ENCODE peak calls at places on chromosome 1, in seven cellular contexts. E is H9, S is neuronal stem cell, V is mesendoderm, F is IMR-90, Q is H1, C is trophoblast cell. J is an unnamed sample.

GRCh38 chr1:156853761-156854160 is 5.2 kb downstream of the INSRR start:
- DNase-seq in E (no peak), S (no peak), V (no peak), F (no peak), Q (no peak), C (no peak), J (no peak)

GRCh38 chr1:67285780-67286488 is 21.7 kb upstream of the IL12RB2 start:
- DNase-seq in E (no peak), S (no peak), V (no peak), F (no peak), Q (no peak), C (no peak), J (no peak)

GRCh38 chr1:209434066-209434465 is 149.4 kb upstream of the CAMK1G start:
- DNase-seq in E (no peak), S (no peak), V (peak), F (no peak), Q (no peak), C (no peak), J (no peak)

GRCh38 chr1:177890459-177890858 is 79.4 kb downstream of the SEC16B start:
- DNase-seq in E (no peak), S (no peak), V (no peak), F (no peak), Q (no peak), C (no peak), J (no peak)

GRCh38 chr1:92538048-92538412 is 51.3 kb upstream of the GFI1 start:
- DNase-seq in E (no peak), S (no peak), V (no peak), F (peak), Q (no peak), C (no peak), J (peak)

GRCh38 chr1:147504801-147505303 is 36.4 kb upstream of the BCL9 start:
- DNase-seq in E (peak), S (peak), V (peak), F (peak), Q (no peak), C (peak), J (peak)

GRCh38 chr1:10402729-10403274 is 3.9 kb downstream of the PGD start:
- DNase-seq in E (no peak), S (no peak), V (no peak), F (peak), Q (no peak), C (no peak), J (peak)

GRCh38 chr1:105516068-105516467 is 1540.4 kb upstream of the PRMT6 start:
- DNase-seq in E (no peak), S (no peak), V (no peak), F (no peak), Q (no peak), C (no peak), J (no peak)

GRCh38 chr1:110874303-110875215 is 1.6 kb downstream of the CD53 start:
- DNase-seq in E (no peak), S (no peak), V (no peak), F (no peak), Q (no peak), C (no peak), J (no peak)

GRCh38 chr1:19633106-19633505 is 11.0 kb upstream of the NBL1 start:
- DNase-seq in E (no peak), S (no peak), V (no peak), F (no peak), Q (no peak), C (no peak), J (no peak)

GRCh38 chr1:111442457-111442856 is 6.6 kb downstream of the WDR77 start:
- DNase-seq in E (no peak), S (no peak), V (no peak), F (no peak), Q (no peak), C (no peak), J (no peak)

GRCh38 chr1:43217747-43218146 is 45.6 kb downstream of the CFAP57 start:
- DNase-seq in E (no peak), S (no peak), V (no peak), F (no peak), Q (no peak), C (no peak), J (no peak)

DNA sequence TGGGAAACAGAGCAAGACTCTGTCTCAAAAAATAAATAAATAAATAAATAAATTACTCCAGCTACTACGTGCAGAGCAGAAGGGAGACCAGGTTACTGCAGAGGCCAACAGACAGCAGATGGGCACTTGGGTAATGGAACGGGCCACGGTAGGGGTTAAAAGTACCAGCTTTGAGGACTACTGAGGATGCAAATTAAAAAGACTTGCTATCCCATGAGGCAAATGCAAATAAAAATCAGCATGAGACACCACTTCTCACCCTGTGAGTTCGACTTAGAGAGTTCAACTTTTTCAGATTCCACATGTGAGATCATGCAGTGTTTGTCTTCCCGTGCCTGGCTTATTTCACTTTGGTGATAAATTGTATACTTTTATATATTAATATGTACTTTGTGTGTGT is 6.6 kb downstream of the SLC2A5 start:
- DNase-seq in E (no peak), S (no peak), V (no peak), F (no peak), Q (no peak), C (no peak), J (no peak)
- H3K9ac ChIP-seq in E (no peak), S (no peak), V (no peak), F (no peak), Q (no peak), C (no peak), J (no peak)

DNA sequence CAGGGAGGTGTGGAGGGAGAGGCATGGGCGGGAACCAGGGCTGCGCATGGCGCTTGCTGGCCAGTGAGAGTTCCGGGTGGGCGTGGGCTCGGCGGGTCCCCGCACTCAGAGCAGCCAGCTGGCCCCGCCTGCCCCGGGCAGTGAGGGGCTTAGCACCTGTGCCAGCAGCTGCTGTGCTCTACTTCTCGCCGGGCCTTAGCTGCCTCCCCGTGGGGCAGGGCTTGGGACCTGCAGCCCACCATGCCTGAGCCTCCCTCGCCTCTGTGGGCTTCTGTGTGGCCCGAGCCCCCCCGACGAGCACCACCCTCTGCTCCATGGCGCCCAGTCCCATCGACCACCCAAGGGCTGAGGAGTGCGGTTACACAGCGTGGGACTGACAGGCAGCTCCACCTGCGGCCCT is 38.6 kb upstream of the WARS2 start:
- DNase-seq in E (no peak), S (no peak), V (no peak), F (no peak), Q (no peak), C (no peak), J (no peak)
- H2BK120ac ChIP-seq in E (no peak), S (no peak), V (no peak), F (no peak), Q (no peak), C (no peak), J (no peak)

GRCh38 chr1:99527078-99527477 is 118.8 kb upstream of the PALMD start:
- DNase-seq in E (no peak), S (no peak), V (peak), F (peak), Q (no peak), C (peak), J (peak)
- H3K4me2 ChIP-seq in E (no peak), S (no peak), V (no peak), F (no peak), Q (no peak), C (no peak), J (no peak)

GRCh38 chr1:150619576-150620509 is 9.6 kb downstream of the ENSA start:
- DNase-seq in E (no peak), S (no peak), V (peak), F (peak), Q (no peak), C (no peak), J (peak)
- H3K9ac ChIP-seq in E (no peak), S (no peak), V (no peak), F (no peak), Q (no peak), C (no peak), J (peak)

DNA sequence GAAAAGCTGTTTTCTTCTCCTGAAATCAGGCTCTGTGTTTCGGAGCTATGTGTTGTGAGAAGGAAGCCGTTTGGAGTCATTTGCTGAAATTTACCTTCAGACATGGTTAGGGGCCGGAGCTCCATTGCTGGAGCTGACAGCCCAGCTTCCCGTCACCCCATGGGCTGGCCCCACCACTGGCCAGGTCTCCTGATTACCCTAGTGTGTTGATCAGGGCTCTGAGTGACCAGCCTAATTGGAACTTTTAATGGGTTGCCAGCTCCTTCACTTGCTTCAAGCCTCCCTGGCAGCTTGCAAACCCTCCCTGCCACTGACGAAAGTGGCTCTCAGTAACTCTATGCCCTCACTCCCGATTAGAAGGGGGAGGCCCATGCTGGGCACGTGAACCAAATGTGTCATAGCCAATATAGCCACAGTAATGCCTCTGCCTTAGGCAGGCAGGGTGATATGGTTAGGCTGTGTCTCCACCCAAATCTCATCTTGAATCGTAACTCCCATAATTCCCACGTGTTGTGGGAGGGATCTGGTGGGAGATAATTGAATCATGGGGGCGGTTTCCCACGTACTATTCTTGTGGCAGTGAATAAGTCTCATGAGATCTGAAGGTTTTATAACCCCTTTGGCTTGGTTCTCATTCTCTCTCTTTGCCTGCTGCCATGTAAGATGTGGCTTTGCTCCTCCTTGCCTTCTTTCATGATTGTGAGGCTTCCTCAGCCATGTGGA is 224.1 kb downstream of the TRABD2B start:
- DNase-seq in E (no peak), S (no peak), V (no peak), F (no peak), Q (no peak), C (no peak), J (no peak)
- H2BK120ac ChIP-seq in E (no peak), S (no peak), V (no peak), F (no peak), Q (no peak), C (no peak), J (no peak)

GRCh38 chr1:80534606-80535360 is 1266.0 kb upstream of the ADGRL2 start:
- DNase-seq in E (no peak), S (no peak), V (no peak), F (peak), Q (no peak), C (no peak), J (peak)
- H3K4me2 ChIP-seq in E (no peak), S (no peak), V (no peak), F (no peak), Q (peak), C (no peak), J (no peak)

DNA sequence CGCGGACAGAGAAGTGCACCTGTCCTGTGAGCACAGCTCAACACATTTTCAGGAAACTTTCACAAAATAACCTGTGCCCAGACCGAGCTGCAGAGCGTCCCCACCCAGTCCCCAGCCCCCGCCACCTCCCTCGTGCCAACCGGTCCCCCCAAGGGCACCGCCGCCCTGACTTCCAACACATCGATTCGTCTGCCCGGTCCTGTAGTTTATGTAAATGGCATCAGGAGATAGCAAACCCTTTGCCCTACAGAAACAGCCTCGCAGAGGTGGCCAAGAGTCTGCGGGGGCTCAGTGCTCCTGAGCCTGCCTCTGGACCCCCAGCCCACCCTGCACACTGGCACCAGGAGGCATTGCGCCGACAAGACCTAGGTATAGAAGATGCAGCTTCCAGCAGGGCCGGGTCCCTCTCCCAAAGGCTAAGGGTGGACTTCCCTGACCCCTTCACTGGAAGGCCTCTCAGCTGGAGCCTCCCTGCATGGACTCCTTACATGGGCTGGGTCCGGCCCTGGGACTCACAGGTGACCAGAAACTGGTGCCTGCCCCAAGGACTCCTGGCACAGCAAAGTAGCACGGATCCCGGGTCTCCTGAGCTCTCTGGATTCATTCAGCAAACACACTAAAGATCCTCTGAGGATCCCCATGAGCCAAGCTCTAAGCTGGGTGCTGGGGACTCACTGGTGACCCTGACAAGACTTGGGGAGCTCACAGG is 6.6 kb upstream of the PLEKHG5 start:
- DNase-seq in E (no peak), S (no peak), V (no peak), F (no peak), Q (no peak), C (no peak), J (no peak)
- H3K9ac ChIP-seq in E (no peak), S (peak), V (no peak), F (peak), Q (no peak), C (no peak), J (peak)

DNA sequence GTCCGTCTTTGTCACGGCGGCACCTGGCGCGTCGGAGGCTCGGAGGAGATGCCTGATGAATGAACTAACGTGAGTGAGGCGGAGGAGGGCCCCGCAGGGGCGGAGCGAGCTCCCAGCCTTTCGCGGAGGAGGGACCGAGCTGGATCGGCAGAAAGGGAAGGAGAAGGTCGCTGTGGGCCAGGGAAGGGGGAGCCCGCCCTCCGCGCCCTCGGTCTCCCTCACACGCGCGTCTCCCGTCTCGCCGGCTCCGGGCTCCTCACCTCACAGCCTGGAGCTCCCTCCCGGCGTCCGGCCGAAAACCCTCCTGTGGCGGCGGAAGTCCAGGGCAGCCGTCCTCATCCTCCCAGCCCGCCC is 518 bp downstream of the ZNF496 start:
- DNase-seq in E (peak), S (peak), V (peak), F (peak), Q (no peak), C (peak), J (peak)
- H2BK120ac ChIP-seq in E (no peak), S (no peak), V (no peak), F (no peak), Q (no peak), C (peak), J (peak)

DNA sequence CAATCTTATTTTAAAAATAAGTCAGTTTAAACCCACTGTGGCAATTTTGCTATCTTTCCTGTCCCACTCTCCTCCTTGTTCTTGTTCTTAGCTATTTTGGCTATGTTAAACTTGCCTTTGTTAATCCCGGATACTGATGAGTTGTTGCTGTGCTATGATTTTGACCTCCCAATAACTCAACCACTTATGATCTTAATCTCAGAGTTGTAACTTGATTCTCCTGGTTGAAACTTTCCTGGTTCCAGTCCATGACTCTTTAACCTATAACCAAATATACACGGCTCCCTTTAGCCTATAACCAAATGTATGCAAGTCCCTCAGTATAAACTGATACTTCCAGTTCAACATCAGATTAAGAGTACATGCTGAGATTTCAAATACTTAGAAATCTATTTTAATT is 15.6 kb upstream of the ACADM start:
- DNase-seq in E (no peak), S (no peak), V (no peak), F (no peak), Q (no peak), C (peak), J (peak)
- H3K4me2 ChIP-seq in E (no peak), S (no peak), V (no peak), F (no peak), Q (no peak), C (no peak), J (no peak)

GRCh38 chr1:228378453-228379164 is 28.0 kb downstream of the TRIM11 start:
- DNase-seq in E (peak), S (peak), V (peak), F (peak), Q (peak), C (peak), J (peak)
- H3K9ac ChIP-seq in E (peak), S (peak), V (peak), F (peak), Q (peak), C (peak), J (peak)

J was measured in mesenchymal stem cell.